ENCODE peak calls at places on chromosomes 12 and 14, in eight cellular contexts. One of them, this sample, is unnamed.

GRCh38 chr14:69648480-69649414 is 37.4 kb downstream of the SUSD6 start:
- DNase-seq in cortex of kidney: no peak
- DNase-seq in glutamatergic neuron: no peak
- DNase-seq in T-helper 2 cell: no peak
- DNase-seq in Ammon's horn: no peak
- DNase-seq in astrocyte of the hippocampus: peak; percentile 49
- DNase-seq in GDM1: no peak
- DNase-seq in C1 segment of cervical spinal cord: no peak
- DNase-seq in this sample: no peak

GRCh38 chr12:54300732-54301427 is at the start of gene NFE2:
- DNase-seq in cortex of kidney: no peak
- DNase-seq in glutamatergic neuron: peak; percentile 80
- DNase-seq in GDM1: peak; percentile 85
- DNase-seq in Ammon's horn: peak; percentile 45
- DNase-seq in T-helper 2 cell: no peak
- DNase-seq in astrocyte of the hippocampus: peak; percentile 87
- DNase-seq in C1 segment of cervical spinal cord: no peak
- DNase-seq in this sample: no peak

GRCh38 chr12:106840217-106840616 is 65.7 kb downstream of the RIC8B start:
- DNase-seq in T-helper 2 cell: no peak
- DNase-seq in cortex of kidney: no peak
- DNase-seq in astrocyte of the hippocampus: peak; percentile 85
- DNase-seq in glutamatergic neuron: no peak
- DNase-seq in C1 segment of cervical spinal cord: no peak
- DNase-seq in GDM1: no peak
- DNase-seq in Ammon's horn: no peak
- DNase-seq in this sample: no peak

GRCh38 chr12:110534811-110535210 is 32.7 kb downstream of the RAD9B start:
- DNase-seq in glutamatergic neuron: no peak
- DNase-seq in Ammon's horn: no peak
- DNase-seq in GDM1: no peak
- DNase-seq in astrocyte of the hippocampus: no peak
- DNase-seq in C1 segment of cervical spinal cord: no peak
- DNase-seq in cortex of kidney: no peak
- DNase-seq in T-helper 2 cell: no peak
- DNase-seq in this sample: no peak

GRCh38 chr14:96038920-96039632 is at the start of gene C14orf132:
- DNase-seq in cortex of kidney: no peak
- DNase-seq in C1 segment of cervical spinal cord: no peak
- DNase-seq in astrocyte of the hippocampus: peak; percentile 70
- DNase-seq in T-helper 2 cell: no peak
- DNase-seq in glutamatergic neuron: peak; percentile 83
- DNase-seq in GDM1: no peak
- DNase-seq in Ammon's horn: peak; percentile 71
- DNase-seq in this sample: peak; percentile 50

GRCh38 chr14:32648434-32648833 is 290.2 kb upstream of the NPAS3 start:
- DNase-seq in GDM1: no peak
- DNase-seq in cortex of kidney: no peak
- DNase-seq in astrocyte of the hippocampus: peak; percentile 3
- DNase-seq in C1 segment of cervical spinal cord: no peak
- DNase-seq in Ammon's horn: peak; percentile 56
- DNase-seq in glutamatergic neuron: no peak
- DNase-seq in T-helper 2 cell: no peak
- DNase-seq in this sample: no peak

GRCh38 chr14:56280843-56281242 is 162.6 kb downstream of the PELI2 start:
- DNase-seq in glutamatergic neuron: no peak
- DNase-seq in Ammon's horn: no peak
- DNase-seq in GDM1: no peak
- DNase-seq in cortex of kidney: no peak
- DNase-seq in astrocyte of the hippocampus: no peak
- DNase-seq in C1 segment of cervical spinal cord: no peak
- DNase-seq in T-helper 2 cell: no peak
- DNase-seq in this sample: no peak

GRCh38 chr12:105813201-105813600 is 325.6 kb downstream of the NUAK1 start:
- DNase-seq in glutamatergic neuron: no peak
- DNase-seq in cortex of kidney: no peak
- DNase-seq in Ammon's horn: no peak
- DNase-seq in T-helper 2 cell: no peak
- DNase-seq in GDM1: no peak
- DNase-seq in astrocyte of the hippocampus: no peak
- DNase-seq in C1 segment of cervical spinal cord: no peak
- DNase-seq in this sample: no peak

GRCh38 chr12:26162905-26163304 is 32.5 kb upstream of the SSPN start:
- DNase-seq in astrocyte of the hippocampus: no peak
- DNase-seq in cortex of kidney: no peak
- DNase-seq in C1 segment of cervical spinal cord: no peak
- DNase-seq in T-helper 2 cell: no peak
- DNase-seq in GDM1: no peak
- DNase-seq in Ammon's horn: no peak
- DNase-seq in glutamatergic neuron: no peak
- DNase-seq in this sample: no peak

GRCh38 chr12:68175566-68176033 is 16.1 kb upstream of the IFNG start:
- DNase-seq in astrocyte of the hippocampus: peak; percentile 16
- DNase-seq in GDM1: no peak
- DNase-seq in T-helper 2 cell: peak; percentile 82
- DNase-seq in C1 segment of cervical spinal cord: no peak
- DNase-seq in cortex of kidney: no peak
- DNase-seq in glutamatergic neuron: no peak
- DNase-seq in Ammon's horn: no peak
- DNase-seq in this sample: peak; percentile 19

GRCh38 chr12:6278439-6279255 is 31.8 kb upstream of the PLEKHG6 start:
- DNase-seq in T-helper 2 cell: peak; percentile 71
- DNase-seq in glutamatergic neuron: peak; percentile 87
- DNase-seq in C1 segment of cervical spinal cord: peak; percentile 11
- DNase-seq in Ammon's horn: peak; percentile 85
- DNase-seq in cortex of kidney: no peak
- DNase-seq in astrocyte of the hippocampus: peak; percentile 97
- DNase-seq in GDM1: peak; percentile 77
- DNase-seq in this sample: peak; percentile 87

GRCh38 chr12:81644503-81644902 is 114.6 kb downstream of the PPFIA2 start:
- DNase-seq in glutamatergic neuron: no peak
- DNase-seq in Ammon's horn: peak; percentile 60
- DNase-seq in astrocyte of the hippocampus: peak; percentile 61
- DNase-seq in T-helper 2 cell: peak; percentile 20
- DNase-seq in GDM1: no peak
- DNase-seq in cortex of kidney: no peak
- DNase-seq in C1 segment of cervical spinal cord: no peak
- DNase-seq in this sample: no peak

GRCh38 chr12:66636771-66637170 is 42.1 kb downstream of the GRIP1 start:
- DNase-seq in T-helper 2 cell: no peak
- DNase-seq in GDM1: no peak
- DNase-seq in cortex of kidney: no peak
- DNase-seq in astrocyte of the hippocampus: no peak
- DNase-seq in glutamatergic neuron: peak; percentile 15
- DNase-seq in C1 segment of cervical spinal cord: no peak
- DNase-seq in Ammon's horn: peak; percentile 92
- DNase-seq in this sample: no peak

GRCh38 chr14:99612737-99613330 is 8.8 kb upstream of the CCDC85C start:
- DNase-seq in Ammon's horn: no peak
- DNase-seq in cortex of kidney: no peak
- DNase-seq in glutamatergic neuron: no peak
- DNase-seq in GDM1: no peak
- DNase-seq in astrocyte of the hippocampus: peak; percentile 79
- DNase-seq in T-helper 2 cell: no peak
- DNase-seq in C1 segment of cervical spinal cord: no peak
- DNase-seq in this sample: no peak

GRCh38 chr12:120126635-120127005 is 10.1 kb upstream of the RAB35 start:
- DNase-seq in GDM1: peak; percentile 38
- DNase-seq in astrocyte of the hippocampus: peak; percentile 67
- DNase-seq in Ammon's horn: peak; percentile 25
- DNase-seq in T-helper 2 cell: no peak
- DNase-seq in glutamatergic neuron: no peak
- DNase-seq in C1 segment of cervical spinal cord: no peak
- DNase-seq in cortex of kidney: no peak
- DNase-seq in this sample: no peak

GRCh38 chr12:130764073-130764472 is 48.0 kb upstream of the RIMBP2 start:
- DNase-seq in T-helper 2 cell: no peak
- DNase-seq in GDM1: no peak
- DNase-seq in Ammon's horn: no peak
- DNase-seq in astrocyte of the hippocampus: peak; percentile 14
- DNase-seq in cortex of kidney: no peak
- DNase-seq in C1 segment of cervical spinal cord: no peak
- DNase-seq in glutamatergic neuron: no peak
- DNase-seq in this sample: no peak

GRCh38 chr14:77123381-77124344 is 17.9 kb downstream of the ZDHHC22 start:
- DNase-seq in Ammon's horn: no peak
- DNase-seq in T-helper 2 cell: no peak
- DNase-seq in glutamatergic neuron: no peak
- DNase-seq in astrocyte of the hippocampus: no peak
- DNase-seq in C1 segment of cervical spinal cord: no peak
- DNase-seq in GDM1: no peak
- DNase-seq in cortex of kidney: no peak
- DNase-seq in this sample: no peak

GRCh38 chr14:90453401-90453951 is 56.6 kb downstream of the CALM1 start:
- DNase-seq in glutamatergic neuron: no peak
- DNase-seq in GDM1: no peak
- DNase-seq in Ammon's horn: peak; percentile 75
- DNase-seq in astrocyte of the hippocampus: peak; percentile 78
- DNase-seq in C1 segment of cervical spinal cord: no peak
- DNase-seq in cortex of kidney: no peak
- DNase-seq in T-helper 2 cell: no peak
- DNase-seq in this sample: no peak

GRCh38 chr14:32087173-32087861 is 10.2 kb downstream of the ARHGAP5 start:
- DNase-seq in Ammon's horn: no peak
- DNase-seq in GDM1: no peak
- DNase-seq in astrocyte of the hippocampus: peak; percentile 57
- DNase-seq in T-helper 2 cell: no peak
- DNase-seq in glutamatergic neuron: no peak
- DNase-seq in C1 segment of cervical spinal cord: no peak
- DNase-seq in cortex of kidney: no peak
- DNase-seq in this sample: no peak

GRCh38 chr14:104972301-104973211 is 5.6 kb downstream of the AHNAK2 start:
- DNase-seq in C1 segment of cervical spinal cord: no peak
- DNase-seq in T-helper 2 cell: no peak
- DNase-seq in GDM1: no peak
- DNase-seq in Ammon's horn: no peak
- DNase-seq in astrocyte of the hippocampus: peak; percentile 79
- DNase-seq in cortex of kidney: no peak
- DNase-seq in glutamatergic neuron: peak; percentile 12
- DNase-seq in this sample: no peak

GRCh38 chr12:116244001-116244400 is 33.5 kb downstream of the MED13L start:
- DNase-seq in T-helper 2 cell: no peak
- DNase-seq in Ammon's horn: no peak
- DNase-seq in C1 segment of cervical spinal cord: no peak
- DNase-seq in cortex of kidney: no peak
- DNase-seq in GDM1: no peak
- DNase-seq in glutamatergic neuron: no peak
- DNase-seq in astrocyte of the hippocampus: no peak
- DNase-seq in this sample: peak; percentile 12

GRCh38 chr14:32654106-32654505 is 284.6 kb upstream of the NPAS3 start:
- DNase-seq in glutamatergic neuron: no peak
- DNase-seq in astrocyte of the hippocampus: no peak
- DNase-seq in cortex of kidney: no peak
- DNase-seq in T-helper 2 cell: no peak
- DNase-seq in GDM1: no peak
- DNase-seq in C1 segment of cervical spinal cord: no peak
- DNase-seq in Ammon's horn: no peak
- DNase-seq in this sample: no peak

GRCh38 chr14:41972531-41972930 is 365.9 kb downstream of the LRFN5 start:
- DNase-seq in cortex of kidney: no peak
- DNase-seq in T-helper 2 cell: no peak
- DNase-seq in glutamatergic neuron: no peak
- DNase-seq in Ammon's horn: no peak
- DNase-seq in C1 segment of cervical spinal cord: no peak
- DNase-seq in astrocyte of the hippocampus: no peak
- DNase-seq in GDM1: no peak
- DNase-seq in this sample: no peak

GRCh38 chr12:7966558-7966957 is 30.6 kb upstream of the SLC2A3 start:
- DNase-seq in cortex of kidney: no peak
- DNase-seq in Ammon's horn: no peak
- DNase-seq in C1 segment of cervical spinal cord: no peak
- DNase-seq in glutamatergic neuron: no peak
- DNase-seq in T-helper 2 cell: no peak
- DNase-seq in GDM1: no peak
- DNase-seq in astrocyte of the hippocampus: no peak
- DNase-seq in this sample: no peak

GRCh38 chr14:22047105-22047504 is 373.5 kb upstream of the OR4E1 start:
- DNase-seq in T-helper 2 cell: peak; percentile 1
- DNase-seq in GDM1: peak; percentile 59
- DNase-seq in C1 segment of cervical spinal cord: no peak
- DNase-seq in glutamatergic neuron: no peak
- DNase-seq in Ammon's horn: peak; percentile 73
- DNase-seq in cortex of kidney: no peak
- DNase-seq in astrocyte of the hippocampus: no peak
- DNase-seq in this sample: peak; percentile 30

GRCh38 chr12:76768566-76768965 is 4.7 kb downstream of the ZDHHC17 start:
- DNase-seq in glutamatergic neuron: no peak
- DNase-seq in T-helper 2 cell: no peak
- DNase-seq in Ammon's horn: no peak
- DNase-seq in C1 segment of cervical spinal cord: no peak
- DNase-seq in GDM1: no peak
- DNase-seq in cortex of kidney: no peak
- DNase-seq in astrocyte of the hippocampus: no peak
- DNase-seq in this sample: no peak

This sample was measured in germinal center.